ENCODE peak calls at places on chromosomes 5 and 9, in eight cellular contexts. One of them, this sample, is unnamed.

GRCh38 chr9:121226186-121226585 is 24.5 kb upstream of the RAB14 start:
- DNase-seq in adipocyte: peak
- DNase-seq in stimulated activated naive CD4-positive, alpha-beta T cell: no peak
- DNase-seq in stimulated activated CD4-positive, alpha-beta T cell treated with anti-CD3 and anti-CD28 coated beads, Interleukin-15, amount 100 ng/mL, for 24 hours: no peak
- DNase-seq in psoas muscle: no peak
- DNase-seq in stimulated activated CD8-positive, alpha-beta memory T cell treated with anti-CD3 and anti-CD28 coated beads, Interleukin-7, amount 100 ng/mL, for 24 hours: no peak
- DNase-seq in activated T-cell treated with anti-CD3 and anti-CD28 coated beads, Interleukin-2, amount 50 U/mL, for 72 hours: no peak
- DNase-seq in HEK293T: no peak
- DNase-seq in this sample: no peak

GRCh38 chr9:133787749-133788015 is 49.5 kb upstream of the SARDH start:
- DNase-seq in adipocyte: peak
- DNase-seq in stimulated activated naive CD4-positive, alpha-beta T cell: no peak
- DNase-seq in stimulated activated CD4-positive, alpha-beta T cell treated with anti-CD3 and anti-CD28 coated beads, Interleukin-15, amount 100 ng/mL, for 24 hours: peak
- DNase-seq in psoas muscle: peak
- DNase-seq in stimulated activated CD8-positive, alpha-beta memory T cell treated with anti-CD3 and anti-CD28 coated beads, Interleukin-7, amount 100 ng/mL, for 24 hours: no peak
- DNase-seq in activated T-cell treated with anti-CD3 and anti-CD28 coated beads, Interleukin-2, amount 50 U/mL, for 72 hours: no peak
- DNase-seq in HEK293T: peak
- DNase-seq in this sample: no peak

GRCh38 chr5:133480366-133480765 is 132.0 kb downstream of the FSTL4 start:
- DNase-seq in adipocyte: no peak
- DNase-seq in stimulated activated naive CD4-positive, alpha-beta T cell: no peak
- DNase-seq in stimulated activated CD4-positive, alpha-beta T cell treated with anti-CD3 and anti-CD28 coated beads, Interleukin-15, amount 100 ng/mL, for 24 hours: no peak
- DNase-seq in psoas muscle: no peak
- DNase-seq in stimulated activated CD8-positive, alpha-beta memory T cell treated with anti-CD3 and anti-CD28 coated beads, Interleukin-7, amount 100 ng/mL, for 24 hours: no peak
- DNase-seq in activated T-cell treated with anti-CD3 and anti-CD28 coated beads, Interleukin-2, amount 50 U/mL, for 72 hours: no peak
- DNase-seq in HEK293T: no peak
- DNase-seq in this sample: no peak

GRCh38 chr5:104793031-104793430 is 1230.4 kb upstream of the NUDT12 start:
- DNase-seq in adipocyte: peak
- DNase-seq in stimulated activated naive CD4-positive, alpha-beta T cell: no peak
- DNase-seq in stimulated activated CD4-positive, alpha-beta T cell treated with anti-CD3 and anti-CD28 coated beads, Interleukin-15, amount 100 ng/mL, for 24 hours: no peak
- DNase-seq in psoas muscle: no peak
- DNase-seq in stimulated activated CD8-positive, alpha-beta memory T cell treated with anti-CD3 and anti-CD28 coated beads, Interleukin-7, amount 100 ng/mL, for 24 hours: no peak
- DNase-seq in activated T-cell treated with anti-CD3 and anti-CD28 coated beads, Interleukin-2, amount 50 U/mL, for 72 hours: no peak
- DNase-seq in HEK293T: no peak
- DNase-seq in this sample: no peak

GRCh38 chr5:9555961-9556360 is 10.1 kb upstream of the SEMA5A start:
- DNase-seq in adipocyte: no peak
- DNase-seq in stimulated activated naive CD4-positive, alpha-beta T cell: no peak
- DNase-seq in stimulated activated CD4-positive, alpha-beta T cell treated with anti-CD3 and anti-CD28 coated beads, Interleukin-15, amount 100 ng/mL, for 24 hours: no peak
- DNase-seq in psoas muscle: no peak
- DNase-seq in stimulated activated CD8-positive, alpha-beta memory T cell treated with anti-CD3 and anti-CD28 coated beads, Interleukin-7, amount 100 ng/mL, for 24 hours: no peak
- DNase-seq in activated T-cell treated with anti-CD3 and anti-CD28 coated beads, Interleukin-2, amount 50 U/mL, for 72 hours: no peak
- DNase-seq in HEK293T: no peak
- DNase-seq in this sample: no peak

GRCh38 chr9:93258818-93259489 is 75.0 kb downstream of the WNK2 start:
- DNase-seq in adipocyte: no peak
- DNase-seq in stimulated activated naive CD4-positive, alpha-beta T cell: no peak
- DNase-seq in stimulated activated CD4-positive, alpha-beta T cell treated with anti-CD3 and anti-CD28 coated beads, Interleukin-15, amount 100 ng/mL, for 24 hours: no peak
- DNase-seq in psoas muscle: peak
- DNase-seq in stimulated activated CD8-positive, alpha-beta memory T cell treated with anti-CD3 and anti-CD28 coated beads, Interleukin-7, amount 100 ng/mL, for 24 hours: no peak
- DNase-seq in activated T-cell treated with anti-CD3 and anti-CD28 coated beads, Interleukin-2, amount 50 U/mL, for 72 hours: no peak
- DNase-seq in HEK293T: no peak
- DNase-seq in this sample: peak

GRCh38 chr9:126614088-126614454 is 343 bp downstream of the LMX1B start:
- DNase-seq in adipocyte: no peak
- DNase-seq in stimulated activated naive CD4-positive, alpha-beta T cell: no peak
- DNase-seq in stimulated activated CD4-positive, alpha-beta T cell treated with anti-CD3 and anti-CD28 coated beads, Interleukin-15, amount 100 ng/mL, for 24 hours: no peak
- DNase-seq in psoas muscle: no peak
- DNase-seq in stimulated activated CD8-positive, alpha-beta memory T cell treated with anti-CD3 and anti-CD28 coated beads, Interleukin-7, amount 100 ng/mL, for 24 hours: no peak
- DNase-seq in activated T-cell treated with anti-CD3 and anti-CD28 coated beads, Interleukin-2, amount 50 U/mL, for 72 hours: no peak
- DNase-seq in HEK293T: peak
- DNase-seq in this sample: no peak

GRCh38 chr5:5158472-5158895 is 18.4 kb downstream of the ADAMTS16 start:
- DNase-seq in adipocyte: no peak
- DNase-seq in stimulated activated naive CD4-positive, alpha-beta T cell: no peak
- DNase-seq in stimulated activated CD4-positive, alpha-beta T cell treated with anti-CD3 and anti-CD28 coated beads, Interleukin-15, amount 100 ng/mL, for 24 hours: no peak
- DNase-seq in psoas muscle: no peak
- DNase-seq in stimulated activated CD8-positive, alpha-beta memory T cell treated with anti-CD3 and anti-CD28 coated beads, Interleukin-7, amount 100 ng/mL, for 24 hours: no peak
- DNase-seq in activated T-cell treated with anti-CD3 and anti-CD28 coated beads, Interleukin-2, amount 50 U/mL, for 72 hours: no peak
- DNase-seq in HEK293T: no peak
- DNase-seq in this sample: no peak

GRCh38 chr9:126860757-126861466 is 473 bp downstream of the ZBTB34 start:
- DNase-seq in adipocyte: peak
- DNase-seq in stimulated activated naive CD4-positive, alpha-beta T cell: peak
- DNase-seq in stimulated activated CD4-positive, alpha-beta T cell treated with anti-CD3 and anti-CD28 coated beads, Interleukin-15, amount 100 ng/mL, for 24 hours: peak
- DNase-seq in psoas muscle: peak
- DNase-seq in stimulated activated CD8-positive, alpha-beta memory T cell treated with anti-CD3 and anti-CD28 coated beads, Interleukin-7, amount 100 ng/mL, for 24 hours: no peak
- DNase-seq in activated T-cell treated with anti-CD3 and anti-CD28 coated beads, Interleukin-2, amount 50 U/mL, for 72 hours: peak
- DNase-seq in HEK293T: peak
- DNase-seq in this sample: peak

GRCh38 chr5:94785111-94785510 is 166.6 kb downstream of the SLF1 start:
- DNase-seq in adipocyte: peak
- DNase-seq in stimulated activated naive CD4-positive, alpha-beta T cell: no peak
- DNase-seq in stimulated activated CD4-positive, alpha-beta T cell treated with anti-CD3 and anti-CD28 coated beads, Interleukin-15, amount 100 ng/mL, for 24 hours: no peak
- DNase-seq in psoas muscle: no peak
- DNase-seq in stimulated activated CD8-positive, alpha-beta memory T cell treated with anti-CD3 and anti-CD28 coated beads, Interleukin-7, amount 100 ng/mL, for 24 hours: no peak
- DNase-seq in activated T-cell treated with anti-CD3 and anti-CD28 coated beads, Interleukin-2, amount 50 U/mL, for 72 hours: no peak
- DNase-seq in HEK293T: no peak
- DNase-seq in this sample: no peak

GRCh38 chr5:52963636-52964035 is 25.5 kb upstream of the ITGA2 start:
- DNase-seq in adipocyte: no peak
- DNase-seq in stimulated activated naive CD4-positive, alpha-beta T cell: no peak
- DNase-seq in stimulated activated CD4-positive, alpha-beta T cell treated with anti-CD3 and anti-CD28 coated beads, Interleukin-15, amount 100 ng/mL, for 24 hours: no peak
- DNase-seq in psoas muscle: no peak
- DNase-seq in stimulated activated CD8-positive, alpha-beta memory T cell treated with anti-CD3 and anti-CD28 coated beads, Interleukin-7, amount 100 ng/mL, for 24 hours: no peak
- DNase-seq in activated T-cell treated with anti-CD3 and anti-CD28 coated beads, Interleukin-2, amount 50 U/mL, for 72 hours: no peak
- DNase-seq in HEK293T: no peak
- DNase-seq in this sample: no peak

GRCh38 chr5:180470966-180471582 is 23.1 kb upstream of the CNOT6 start:
- DNase-seq in adipocyte: peak
- DNase-seq in stimulated activated naive CD4-positive, alpha-beta T cell: peak
- DNase-seq in stimulated activated CD4-positive, alpha-beta T cell treated with anti-CD3 and anti-CD28 coated beads, Interleukin-15, amount 100 ng/mL, for 24 hours: peak
- DNase-seq in psoas muscle: no peak
- DNase-seq in stimulated activated CD8-positive, alpha-beta memory T cell treated with anti-CD3 and anti-CD28 coated beads, Interleukin-7, amount 100 ng/mL, for 24 hours: peak
- DNase-seq in activated T-cell treated with anti-CD3 and anti-CD28 coated beads, Interleukin-2, amount 50 U/mL, for 72 hours: peak
- DNase-seq in HEK293T: peak
- DNase-seq in this sample: peak

GRCh38 chr5:76537073-76537543 is 86.1 kb downstream of the F2RL2 start:
- DNase-seq in adipocyte: no peak
- DNase-seq in stimulated activated naive CD4-positive, alpha-beta T cell: no peak
- DNase-seq in stimulated activated CD4-positive, alpha-beta T cell treated with anti-CD3 and anti-CD28 coated beads, Interleukin-15, amount 100 ng/mL, for 24 hours: no peak
- DNase-seq in psoas muscle: no peak
- DNase-seq in stimulated activated CD8-positive, alpha-beta memory T cell treated with anti-CD3 and anti-CD28 coated beads, Interleukin-7, amount 100 ng/mL, for 24 hours: no peak
- DNase-seq in activated T-cell treated with anti-CD3 and anti-CD28 coated beads, Interleukin-2, amount 50 U/mL, for 72 hours: no peak
- DNase-seq in HEK293T: no peak
- DNase-seq in this sample: no peak

GRCh38 chr9:11946521-11946920 is 746.7 kb upstream of the TYRP1 start:
- DNase-seq in adipocyte: peak
- DNase-seq in stimulated activated naive CD4-positive, alpha-beta T cell: no peak
- DNase-seq in stimulated activated CD4-positive, alpha-beta T cell treated with anti-CD3 and anti-CD28 coated beads, Interleukin-15, amount 100 ng/mL, for 24 hours: no peak
- DNase-seq in psoas muscle: no peak
- DNase-seq in stimulated activated CD8-positive, alpha-beta memory T cell treated with anti-CD3 and anti-CD28 coated beads, Interleukin-7, amount 100 ng/mL, for 24 hours: no peak
- DNase-seq in activated T-cell treated with anti-CD3 and anti-CD28 coated beads, Interleukin-2, amount 50 U/mL, for 72 hours: no peak
- DNase-seq in HEK293T: no peak
- DNase-seq in this sample: no peak

GRCh38 chr5:87136096-87136495 is 131.6 kb upstream of the RASA1 start:
- DNase-seq in adipocyte: no peak
- DNase-seq in stimulated activated naive CD4-positive, alpha-beta T cell: no peak
- DNase-seq in stimulated activated CD4-positive, alpha-beta T cell treated with anti-CD3 and anti-CD28 coated beads, Interleukin-15, amount 100 ng/mL, for 24 hours: no peak
- DNase-seq in psoas muscle: no peak
- DNase-seq in stimulated activated CD8-positive, alpha-beta memory T cell treated with anti-CD3 and anti-CD28 coated beads, Interleukin-7, amount 100 ng/mL, for 24 hours: no peak
- DNase-seq in activated T-cell treated with anti-CD3 and anti-CD28 coated beads, Interleukin-2, amount 50 U/mL, for 72 hours: no peak
- DNase-seq in HEK293T: no peak
- DNase-seq in this sample: no peak

GRCh38 chr9:69976165-69976564 is 67.5 kb upstream of the MAMDC2 start:
- DNase-seq in adipocyte: peak
- DNase-seq in stimulated activated naive CD4-positive, alpha-beta T cell: no peak
- DNase-seq in stimulated activated CD4-positive, alpha-beta T cell treated with anti-CD3 and anti-CD28 coated beads, Interleukin-15, amount 100 ng/mL, for 24 hours: no peak
- DNase-seq in psoas muscle: no peak
- DNase-seq in stimulated activated CD8-positive, alpha-beta memory T cell treated with anti-CD3 and anti-CD28 coated beads, Interleukin-7, amount 100 ng/mL, for 24 hours: no peak
- DNase-seq in activated T-cell treated with anti-CD3 and anti-CD28 coated beads, Interleukin-2, amount 50 U/mL, for 72 hours: no peak
- DNase-seq in HEK293T: no peak
- DNase-seq in this sample: no peak

GRCh38 chr9:106893088-106893487 is 30.1 kb downstream of the ZNF462 start:
- DNase-seq in adipocyte: peak
- DNase-seq in stimulated activated naive CD4-positive, alpha-beta T cell: no peak
- DNase-seq in stimulated activated CD4-positive, alpha-beta T cell treated with anti-CD3 and anti-CD28 coated beads, Interleukin-15, amount 100 ng/mL, for 24 hours: no peak
- DNase-seq in psoas muscle: no peak
- DNase-seq in stimulated activated CD8-positive, alpha-beta memory T cell treated with anti-CD3 and anti-CD28 coated beads, Interleukin-7, amount 100 ng/mL, for 24 hours: no peak
- DNase-seq in activated T-cell treated with anti-CD3 and anti-CD28 coated beads, Interleukin-2, amount 50 U/mL, for 72 hours: no peak
- DNase-seq in HEK293T: no peak
- DNase-seq in this sample: no peak

GRCh38 chr5:135631356-135631755 is 52.6 kb upstream of the CXCL14 start:
- DNase-seq in adipocyte: no peak
- DNase-seq in stimulated activated naive CD4-positive, alpha-beta T cell: no peak
- DNase-seq in stimulated activated CD4-positive, alpha-beta T cell treated with anti-CD3 and anti-CD28 coated beads, Interleukin-15, amount 100 ng/mL, for 24 hours: no peak
- DNase-seq in psoas muscle: no peak
- DNase-seq in stimulated activated CD8-positive, alpha-beta memory T cell treated with anti-CD3 and anti-CD28 coated beads, Interleukin-7, amount 100 ng/mL, for 24 hours: no peak
- DNase-seq in activated T-cell treated with anti-CD3 and anti-CD28 coated beads, Interleukin-2, amount 50 U/mL, for 72 hours: no peak
- DNase-seq in HEK293T: no peak
- DNase-seq in this sample: no peak

GRCh38 chr5:62327627-62328026 is 21.6 kb downstream of the KIF2A start:
- DNase-seq in adipocyte: no peak
- DNase-seq in stimulated activated naive CD4-positive, alpha-beta T cell: no peak
- DNase-seq in stimulated activated CD4-positive, alpha-beta T cell treated with anti-CD3 and anti-CD28 coated beads, Interleukin-15, amount 100 ng/mL, for 24 hours: no peak
- DNase-seq in psoas muscle: no peak
- DNase-seq in stimulated activated CD8-positive, alpha-beta memory T cell treated with anti-CD3 and anti-CD28 coated beads, Interleukin-7, amount 100 ng/mL, for 24 hours: no peak
- DNase-seq in activated T-cell treated with anti-CD3 and anti-CD28 coated beads, Interleukin-2, amount 50 U/mL, for 72 hours: no peak
- DNase-seq in HEK293T: no peak
- DNase-seq in this sample: no peak

GRCh38 chr5:78964889-78965288 is 20.2 kb downstream of the ARSB start:
- DNase-seq in adipocyte: peak
- DNase-seq in stimulated activated naive CD4-positive, alpha-beta T cell: no peak
- DNase-seq in stimulated activated CD4-positive, alpha-beta T cell treated with anti-CD3 and anti-CD28 coated beads, Interleukin-15, amount 100 ng/mL, for 24 hours: no peak
- DNase-seq in psoas muscle: no peak
- DNase-seq in stimulated activated CD8-positive, alpha-beta memory T cell treated with anti-CD3 and anti-CD28 coated beads, Interleukin-7, amount 100 ng/mL, for 24 hours: no peak
- DNase-seq in activated T-cell treated with anti-CD3 and anti-CD28 coated beads, Interleukin-2, amount 50 U/mL, for 72 hours: no peak
- DNase-seq in HEK293T: peak
- DNase-seq in this sample: no peak

GRCh38 chr5:57802131-57802530 is 319.5 kb upstream of the ACTBL2 start:
- DNase-seq in adipocyte: peak
- DNase-seq in stimulated activated naive CD4-positive, alpha-beta T cell: no peak
- DNase-seq in stimulated activated CD4-positive, alpha-beta T cell treated with anti-CD3 and anti-CD28 coated beads, Interleukin-15, amount 100 ng/mL, for 24 hours: no peak
- DNase-seq in psoas muscle: no peak
- DNase-seq in stimulated activated CD8-positive, alpha-beta memory T cell treated with anti-CD3 and anti-CD28 coated beads, Interleukin-7, amount 100 ng/mL, for 24 hours: no peak
- DNase-seq in activated T-cell treated with anti-CD3 and anti-CD28 coated beads, Interleukin-2, amount 50 U/mL, for 72 hours: no peak
- DNase-seq in HEK293T: no peak
- DNase-seq in this sample: no peak

GRCh38 chr5:123125172-123125508 is 36.1 kb downstream of the PRDM6 start:
- DNase-seq in adipocyte: peak
- DNase-seq in stimulated activated naive CD4-positive, alpha-beta T cell: no peak
- DNase-seq in stimulated activated CD4-positive, alpha-beta T cell treated with anti-CD3 and anti-CD28 coated beads, Interleukin-15, amount 100 ng/mL, for 24 hours: no peak
- DNase-seq in psoas muscle: no peak
- DNase-seq in stimulated activated CD8-positive, alpha-beta memory T cell treated with anti-CD3 and anti-CD28 coated beads, Interleukin-7, amount 100 ng/mL, for 24 hours: no peak
- DNase-seq in activated T-cell treated with anti-CD3 and anti-CD28 coated beads, Interleukin-2, amount 50 U/mL, for 72 hours: no peak
- DNase-seq in HEK293T: no peak
- DNase-seq in this sample: no peak

GRCh38 chr5:115470921-115471320 is 73.7 kb downstream of the FEM1C start:
- DNase-seq in adipocyte: no peak
- DNase-seq in stimulated activated naive CD4-positive, alpha-beta T cell: no peak
- DNase-seq in stimulated activated CD4-positive, alpha-beta T cell treated with anti-CD3 and anti-CD28 coated beads, Interleukin-15, amount 100 ng/mL, for 24 hours: no peak
- DNase-seq in psoas muscle: no peak
- DNase-seq in stimulated activated CD8-positive, alpha-beta memory T cell treated with anti-CD3 and anti-CD28 coated beads, Interleukin-7, amount 100 ng/mL, for 24 hours: no peak
- DNase-seq in activated T-cell treated with anti-CD3 and anti-CD28 coated beads, Interleukin-2, amount 50 U/mL, for 72 hours: no peak
- DNase-seq in HEK293T: no peak
- DNase-seq in this sample: no peak

GRCh38 chr5:144028644-144029043 is 141.8 kb downstream of the YIPF5 start:
- DNase-seq in adipocyte: peak
- DNase-seq in stimulated activated naive CD4-positive, alpha-beta T cell: no peak
- DNase-seq in stimulated activated CD4-positive, alpha-beta T cell treated with anti-CD3 and anti-CD28 coated beads, Interleukin-15, amount 100 ng/mL, for 24 hours: no peak
- DNase-seq in psoas muscle: no peak
- DNase-seq in stimulated activated CD8-positive, alpha-beta memory T cell treated with anti-CD3 and anti-CD28 coated beads, Interleukin-7, amount 100 ng/mL, for 24 hours: no peak
- DNase-seq in activated T-cell treated with anti-CD3 and anti-CD28 coated beads, Interleukin-2, amount 50 U/mL, for 72 hours: no peak
- DNase-seq in HEK293T: no peak
- DNase-seq in this sample: no peak

GRCh38 chr9:116737137-116737546 is 50.0 kb downstream of the TRIM32 start:
- DNase-seq in adipocyte: peak
- DNase-seq in stimulated activated naive CD4-positive, alpha-beta T cell: no peak
- DNase-seq in stimulated activated CD4-positive, alpha-beta T cell treated with anti-CD3 and anti-CD28 coated beads, Interleukin-15, amount 100 ng/mL, for 24 hours: peak
- DNase-seq in psoas muscle: peak
- DNase-seq in stimulated activated CD8-positive, alpha-beta memory T cell treated with anti-CD3 and anti-CD28 coated beads, Interleukin-7, amount 100 ng/mL, for 24 hours: peak
- DNase-seq in activated T-cell treated with anti-CD3 and anti-CD28 coated beads, Interleukin-2, amount 50 U/mL, for 72 hours: peak
- DNase-seq in HEK293T: peak
- DNase-seq in this sample: peak

GRCh38 chr9:134897584-134898170 is 17.1 kb downstream of the FCN2 start:
- DNase-seq in adipocyte: no peak
- DNase-seq in stimulated activated naive CD4-positive, alpha-beta T cell: no peak
- DNase-seq in stimulated activated CD4-positive, alpha-beta T cell treated with anti-CD3 and anti-CD28 coated beads, Interleukin-15, amount 100 ng/mL, for 24 hours: no peak
- DNase-seq in psoas muscle: no peak
- DNase-seq in stimulated activated CD8-positive, alpha-beta memory T cell treated with anti-CD3 and anti-CD28 coated beads, Interleukin-7, amount 100 ng/mL, for 24 hours: no peak
- DNase-seq in activated T-cell treated with anti-CD3 and anti-CD28 coated beads, Interleukin-2, amount 50 U/mL, for 72 hours: no peak
- DNase-seq in HEK293T: no peak
- DNase-seq in this sample: no peak

GRCh38 chr5:106121972-106122605 is 1548.6 kb downstream of the EFNA5 start:
- DNase-seq in adipocyte: no peak
- DNase-seq in stimulated activated naive CD4-positive, alpha-beta T cell: no peak
- DNase-seq in stimulated activated CD4-positive, alpha-beta T cell treated with anti-CD3 and anti-CD28 coated beads, Interleukin-15, amount 100 ng/mL, for 24 hours: peak
- DNase-seq in psoas muscle: no peak
- DNase-seq in stimulated activated CD8-positive, alpha-beta memory T cell treated with anti-CD3 and anti-CD28 coated beads, Interleukin-7, amount 100 ng/mL, for 24 hours: no peak
- DNase-seq in activated T-cell treated with anti-CD3 and anti-CD28 coated beads, Interleukin-2, amount 50 U/mL, for 72 hours: no peak
- DNase-seq in HEK293T: peak
- DNase-seq in this sample: peak

GRCh38 chr9:107488400-107489143 is 997 bp downstream of the KLF4 start:
- DNase-seq in adipocyte: peak
- DNase-seq in stimulated activated naive CD4-positive, alpha-beta T cell: no peak
- DNase-seq in stimulated activated CD4-positive, alpha-beta T cell treated with anti-CD3 and anti-CD28 coated beads, Interleukin-15, amount 100 ng/mL, for 24 hours: peak
- DNase-seq in psoas muscle: peak
- DNase-seq in stimulated activated CD8-positive, alpha-beta memory T cell treated with anti-CD3 and anti-CD28 coated beads, Interleukin-7, amount 100 ng/mL, for 24 hours: no peak
- DNase-seq in activated T-cell treated with anti-CD3 and anti-CD28 coated beads, Interleukin-2, amount 50 U/mL, for 72 hours: peak
- DNase-seq in HEK293T: peak
- DNase-seq in this sample: peak

GRCh38 chr5:151555760-151556576 is 35.2 kb downstream of the FAT2 start:
- DNase-seq in adipocyte: no peak
- DNase-seq in stimulated activated naive CD4-positive, alpha-beta T cell: no peak
- DNase-seq in stimulated activated CD4-positive, alpha-beta T cell treated with anti-CD3 and anti-CD28 coated beads, Interleukin-15, amount 100 ng/mL, for 24 hours: no peak
- DNase-seq in psoas muscle: no peak
- DNase-seq in stimulated activated CD8-positive, alpha-beta memory T cell treated with anti-CD3 and anti-CD28 coated beads, Interleukin-7, amount 100 ng/mL, for 24 hours: no peak
- DNase-seq in activated T-cell treated with anti-CD3 and anti-CD28 coated beads, Interleukin-2, amount 50 U/mL, for 72 hours: no peak
- DNase-seq in HEK293T: no peak
- DNase-seq in this sample: no peak